ENCODE peak calls at places on chromosomes 16 and 17, in four cellular contexts. S is NCI-H2081; A is GM04503; V is stimulated activated CD8-positive, alpha-beta memory T cell treated with anti-CD3 and anti-CD28 coated beads, Interleukin-15, amount 100 ng/mL, for 24 hours. U is an unnamed sample.

GRCh38 chr16:23384878-23385277 is 68.1 kb downstream of the COG7 start:
- DNase-seq in A (no peak), S (no peak), V (no peak), U (no peak)

GRCh38 chr16:84885024-84885910 is 65.5 kb downstream of the CRISPLD2 start:
- DNase-seq in S (no peak), V (no peak), A (no peak), U (no peak)

GRCh38 chr17:65797809-65798208 is 236.4 kb upstream of the AXIN2 start:
- DNase-seq in A (no peak), S (no peak), V (no peak), U (no peak)

GRCh38 chr16:12247811-12248210 is 271.3 kb downstream of the SNX29 start:
- DNase-seq in S (no peak), A (no peak), V (no peak), U (no peak)

GRCh38 chr17:70144260-70144846 is 25.0 kb upstream of the KCNJ2 start:
- DNase-seq in S (peak; percentile 24), V (no peak), A (no peak), U (no peak)

GRCh38 chr17:31313982-31314787 is at the start of gene EVI2B:
- DNase-seq in V (no peak), S (no peak), A (no peak), U (no peak)

GRCh38 chr16:81610144-81610842 is 165.7 kb downstream of the CMIP start:
- DNase-seq in A (no peak), S (no peak), V (no peak), U (peak; percentile 31)

GRCh38 chr16:54489225-54489781 is 202.7 kb upstream of the IRX3 start:
- DNase-seq in A (no peak), S (no peak), V (no peak), U (no peak)

GRCh38 chr16:7150230-7150629 is 182.4 kb upstream of the RBFOX1 start:
- DNase-seq in V (no peak), S (no peak), A (no peak), U (no peak)

GRCh38 chr16:84925092-84925772 is 86.1 kb downstream of the ZDHHC7 start:
- DNase-seq in V (peak; percentile 59), A (no peak), S (no peak), U (no peak)

GRCh38 chr16:72705806-72706205 is 342.1 kb downstream of the ZFHX3 start:
- DNase-seq in A (no peak), V (no peak), S (no peak), U (no peak)

GRCh38 chr16:74141015-74141414 is 155.6 kb upstream of the PSMD7 start:
- DNase-seq in A (no peak), V (no peak), S (no peak), U (no peak)

GRCh38 chr16:87835882-87836331 is 33.4 kb downstream of the SLC7A5 start:
- DNase-seq in S (no peak), A (no peak), V (no peak), U (no peak)

GRCh38 chr16:52727878-52728277 is 180.9 kb upstream of the TOX3 start:
- DNase-seq in S (no peak), V (no peak), A (no peak), U (no peak)

GRCh38 chr16:84606081-84606875 is 11.6 kb downstream of the COTL1 start:
- DNase-seq in V (no peak), A (no peak), S (no peak), U (no peak)

GRCh38 chr16:89014611-89015230 is 37.7 kb upstream of the CBFA2T3 start:
- DNase-seq in V (no peak), A (no peak), S (no peak), U (no peak)

GRCh38 chr16:84044108-84044488 is 1.5 kb upstream of the SLC38A8 start:
- DNase-seq in S (no peak), A (no peak), V (no peak), U (peak; percentile 3)

GRCh38 chr17:14919049-14919545 is 346.0 kb downstream of the PMP22 start:
- DNase-seq in V (no peak), S (no peak), A (no peak), U (no peak)

GRCh38 chr17:45008191-45008590 is 40.1 kb upstream of the C1QL1 start:
- DNase-seq in S (no peak), V (no peak), A (no peak), U (no peak)

GRCh38 chr17:79002291-79002690 is 7.3 kb downstream of the CANT1 start:
- DNase-seq in S (no peak), A (no peak), V (no peak), U (no peak)

U was measured in AG09319.